ENCODE peak calls at places on chromosomes 5 and 9, in five cellular contexts. T is NT2/D1; I is PC-3; Q is CD4-positive, alpha-beta memory T cell; U is HAP-1. K is an unnamed sample. For H3K36me3, the result is how much of the 10 kb centered on the place peaks cover.

GRCh38 chr5:166713281-166713680 is 1578.2 kb upstream of the WWC1 start:
- DNase-seq in T (no peak), I (no peak), Q (no peak), U (no peak), K (no peak)

GRCh38 chr5:149166128-149166527 is 24.8 kb downstream of the ABLIM3 start:
- DNase-seq in T (no peak), I (peak), Q (no peak), U (no peak), K (no peak)

GRCh38 chr9:108761530-108762347 is 94.0 kb downstream of the ACTL7B start:
- DNase-seq in T (peak), I (peak), Q (peak), U (peak), K (peak)

GRCh38 chr9:96858670-96859069 is 4.4 kb upstream of the ZNF782 start:
- DNase-seq in T (no peak), I (no peak), Q (no peak), U (no peak), K (no peak)

GRCh38 chr5:120452471-120452870 is 11.6 kb upstream of the PRR16 start:
- DNase-seq in T (no peak), I (no peak), Q (no peak), U (no peak), K (no peak)

GRCh38 chr9:98656536-98656935 is 52.2 kb downstream of the GABBR2 start:
- DNase-seq in T (no peak), I (no peak), Q (no peak), U (no peak), K (no peak)

GRCh38 chr9:4714266-4715016 is 26.6 kb downstream of the AK3 start:
- DNase-seq in T (no peak), I (no peak), Q (no peak), U (peak), K (no peak)

GRCh38 chr9:85600675-85601263 is 141.0 kb downstream of the AGTPBP1 start:
- DNase-seq in T (peak), I (no peak), Q (no peak), U (no peak), K (peak)

GRCh38 chr5:32173394-32174010 is 617 bp downstream of the GOLPH3 start:
- DNase-seq in T (no peak), I (peak), Q (peak), U (peak), K (peak)

GRCh38 chr9:34701769-34702736 is 7.9 kb downstream of the CCL21 start:
- DNase-seq in T (peak), I (peak), Q (peak), U (peak), K (peak)

GRCh38 chr5:138911441-138911840 is 36.3 kb upstream of the LRRTM2 start:
- DNase-seq in T (no peak), I (no peak), Q (no peak), U (no peak), K (no peak)

GRCh38 chr5:138914338-138914737 is 39.2 kb upstream of the LRRTM2 start:
- DNase-seq in T (no peak), I (no peak), Q (no peak), U (no peak), K (no peak)

GRCh38 chr5:138910546-138911185 is 35.5 kb upstream of the LRRTM2 start:
- DNase-seq in T (no peak), I (no peak), Q (no peak), U (no peak), K (no peak)

GRCh38 chr5:138912093-138912492 is 37.0 kb upstream of the LRRTM2 start:
- DNase-seq in T (no peak), I (no peak), Q (no peak), U (no peak), K (no peak)

DNA sequence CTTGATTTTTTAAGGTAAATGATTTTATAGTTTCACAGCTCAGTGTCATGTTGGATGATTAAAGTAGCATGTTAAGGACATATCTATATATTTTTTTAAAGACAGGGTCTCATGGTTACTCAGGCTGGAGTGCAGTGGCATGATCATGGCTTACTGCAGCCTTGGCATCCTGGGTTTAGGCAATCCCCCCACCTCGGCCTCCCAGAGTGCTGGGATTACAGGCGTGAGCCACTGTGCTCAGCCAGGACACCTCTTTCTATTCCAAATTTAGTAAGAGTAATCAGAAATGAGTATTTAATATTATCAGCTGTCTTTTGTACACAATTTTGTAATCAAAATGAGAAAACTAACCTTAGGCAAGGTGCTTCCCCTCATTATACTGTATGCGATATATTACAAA is 38.6 kb upstream of the LRRTM2 start:
- DNase-seq in T (no peak), I (no peak), Q (no peak), U (no peak), K (no peak)
- H3K36me3 ChIP-seq in T (under half), I (under half), Q (under half), U (under half), K (under half)

GRCh38 chr9:100375677-100376076 is 22.9 kb upstream of the TEX10 start:
- DNase-seq in T (no peak), I (no peak), Q (no peak), U (no peak), K (no peak)
- H3K36me3 ChIP-seq in T (under half), I (under half), Q (under half), U (under half), K (under half)

GRCh38 chr5:151039665-151040064 is 19.3 kb downstream of the GPX3 start:
- DNase-seq in T (no peak), I (no peak), Q (no peak), U (no peak), K (no peak)
- H3K36me3 ChIP-seq in T (half or more), I (half or more), Q (half or more), U (under half), K (half or more)

GRCh38 chr9:136455043-136456002 is 15.7 kb upstream of the INPP5E start:
- DNase-seq in T (no peak), I (no peak), Q (no peak), U (no peak), K (no peak)
- H3K36me3 ChIP-seq in T (half or more), I (under half), Q (half or more), U (half or more), K (half or more)

DNA sequence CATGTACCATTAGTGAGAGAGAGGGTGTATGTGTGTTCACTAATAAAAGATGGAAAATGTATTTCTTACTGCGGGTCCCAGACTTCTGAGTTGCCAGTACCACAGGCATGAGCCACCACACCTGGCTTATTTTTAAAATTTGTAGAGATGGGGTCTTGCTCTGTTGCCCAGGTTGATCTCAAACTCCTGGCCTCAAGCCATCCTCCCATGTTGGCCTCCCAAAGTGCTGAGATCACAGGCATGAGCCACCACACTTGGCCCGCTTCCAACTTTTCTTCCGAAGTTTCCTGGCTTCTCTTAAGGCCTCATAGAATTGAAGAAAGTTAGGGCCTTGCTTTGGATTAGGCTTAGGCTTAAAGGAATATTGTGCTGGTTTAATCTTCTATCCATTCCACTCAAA is 40.4 kb upstream of the F2RL2 start:
- DNase-seq in T (no peak), I (no peak), Q (no peak), U (no peak), K (no peak)
- H3K36me3 ChIP-seq in T (under half), I (under half), Q (half or more), U (under half), K (under half)

DNA sequence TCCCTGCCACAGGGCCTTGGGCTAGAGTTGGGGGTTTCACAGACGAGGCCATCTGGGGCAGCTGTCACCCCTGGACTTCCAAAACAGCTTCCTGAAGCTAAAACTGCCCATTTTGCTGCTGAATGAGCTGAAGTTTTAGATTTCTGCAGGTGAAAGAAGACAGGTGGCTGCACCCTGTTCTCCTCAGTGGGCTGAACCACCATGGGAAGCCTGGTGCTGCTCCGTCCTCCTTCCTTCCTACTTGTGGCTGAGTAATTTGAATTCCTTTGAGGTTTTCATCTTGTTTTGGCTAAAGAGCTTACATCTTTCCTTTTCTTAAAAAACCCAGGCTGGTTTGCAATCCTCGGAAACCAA is 5.3 kb downstream of the NKD2 start:
- DNase-seq in T (no peak), I (no peak), Q (no peak), U (no peak), K (no peak)
- H3K36me3 ChIP-seq in T (under half), I (under half), Q (under half), U (under half), K (under half)